ENCODE peak calls at places on chromosomes 3 and 15, in nine cellular contexts. S is astrocyte, V is AG10803, M is fibroblast of pulmonary artery, J is astrocyte of the spinal cord, X is HepG2, W is PC-3, L is GM23338, Y is MM.1S. I is an unnamed sample.

GRCh38 chr3:97658670-97659285 is 105.8 kb upstream of the ARL6 start:
- DNase-seq in J (peak; percentile 19), M (peak; percentile 35), Y (peak; percentile 52), S (no peak), L (peak; percentile 79), V (peak; percentile 7), X (peak; percentile 21), W (peak; percentile 61), I (peak; percentile 12)

GRCh38 chr3:186869253-186870235 is 27.0 kb downstream of the ADIPOQ start:
- DNase-seq in L (no peak), M (peak; percentile 36), J (peak; percentile 3), Y (no peak), X (no peak), W (peak; percentile 37), S (peak; percentile 66), V (no peak), I (peak; percentile 13)

GRCh38 chr3:121998588-121999473 is 23.2 kb downstream of the ILDR1 start:
- DNase-seq in Y (no peak), L (no peak), S (no peak), X (no peak), W (no peak), V (no peak), M (no peak), J (no peak), I (no peak)

GRCh38 chr3:9169951-9170850 is 79.2 kb downstream of the SRGAP3 start:
- DNase-seq in L (no peak), S (no peak), X (no peak), V (no peak), Y (no peak), J (no peak), W (no peak), M (no peak), I (no peak)

GRCh38 chr3:43142472-43142871 is 36.6 kb upstream of the POMGNT2 start:
- DNase-seq in X (peak; percentile 43), Y (no peak), M (no peak), W (no peak), L (peak; percentile 27), J (no peak), V (no peak), S (no peak), I (no peak)

GRCh38 chr3:69240651-69241578 is 118.5 kb upstream of the LMOD3 start:
- DNase-seq in Y (peak; percentile 90), L (peak; percentile 33), V (no peak), W (no peak), M (peak; percentile 60), X (no peak), J (no peak), S (peak; percentile 66), I (peak; percentile 50)

GRCh38 chr3:81716870-81717509 is 44.5 kb downstream of the GBE1 start:
- DNase-seq in W (peak; percentile 45), Y (no peak), V (peak; percentile 48), J (peak; percentile 71), X (peak; percentile 86), M (peak; percentile 69), S (peak; percentile 77), L (peak; percentile 3), I (peak; percentile 61)

GRCh38 chr3:179750720-179751328 is 98.0 kb downstream of the USP13 start:
- DNase-seq in J (peak; percentile 45), Y (no peak), V (peak; percentile 21), L (peak; percentile 59), X (peak; percentile 17), M (peak; percentile 48), W (peak; percentile 60), S (peak; percentile 8), I (peak; percentile 37)

GRCh38 chr3:181555681-181556080 is 156.0 kb upstream of the SOX2 start:
- DNase-seq in J (no peak), L (no peak), M (no peak), Y (no peak), W (no peak), V (no peak), X (no peak), S (no peak), I (no peak)

DNA sequence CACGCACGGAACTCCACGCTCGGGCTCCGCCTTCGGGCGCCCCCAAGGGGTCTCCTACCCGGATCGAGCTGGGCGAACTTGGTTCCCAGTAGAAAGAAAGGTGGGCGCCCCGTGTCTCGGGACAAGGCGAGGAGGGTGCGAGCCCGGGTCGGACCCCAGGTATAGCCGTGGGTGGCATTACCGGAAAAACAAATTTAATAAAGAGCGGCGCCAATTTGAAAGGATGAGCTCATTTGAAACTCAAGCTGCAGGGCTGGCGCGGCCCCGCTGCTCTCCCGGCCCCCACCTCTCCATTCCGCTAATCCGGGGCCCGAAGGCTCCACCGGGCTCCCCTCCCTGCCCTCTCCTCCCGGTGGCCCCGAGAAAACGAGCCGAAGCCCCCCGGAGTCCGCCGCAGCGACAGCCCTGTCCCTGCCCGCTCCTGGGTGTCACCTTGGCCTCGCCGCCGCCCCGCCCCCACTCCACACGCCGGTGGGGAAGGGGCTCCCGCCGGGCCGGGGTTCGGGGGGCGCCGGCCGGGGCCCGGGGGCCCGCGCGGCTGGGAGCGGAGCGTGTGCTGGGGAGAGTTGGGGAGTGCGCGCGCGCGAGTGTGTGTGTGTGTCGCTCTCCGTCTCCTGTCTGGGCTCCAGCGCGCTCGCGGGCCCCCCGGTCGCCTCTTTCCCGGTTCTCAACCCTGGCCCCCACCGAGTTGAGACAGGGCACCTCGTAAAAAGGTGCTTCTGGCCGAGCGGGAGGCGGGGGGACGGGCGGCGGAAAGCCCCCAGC is 1.4 kb downstream of the IGF2BP2 start:
- DNase-seq in M (peak; percentile 47), V (peak; percentile 61), W (peak; percentile 38), J (no peak), X (no peak), Y (peak; percentile 52), S (no peak), L (peak; percentile 62), I (peak; percentile 60)
- H3K4me3 ChIP-seq in M (peak overlapping the region; percentile 87), V (peak overlapping the region; percentile 89), W (peak overlapping the region; percentile 85), J (peak overlapping the region; percentile 90), X (peak overlapping the region; percentile 95), Y (peak overlapping the region; percentile 93), S (peak overlapping the region; percentile 78), L (peak overlapping the region; percentile 67), I (peak overlapping the region; percentile 87)

GRCh38 chr3:148723591-148723990 is 25.9 kb downstream of the AGTR1 start:
- DNase-seq in M (peak; percentile 61), L (no peak), Y (no peak), J (peak; percentile 70), W (peak; percentile 29), V (peak; percentile 81), S (peak; percentile 91), X (peak; percentile 12), I (peak; percentile 93)

GRCh38 chr3:148729656-148730055 is 32.0 kb downstream of the AGTR1 start:
- DNase-seq in X (no peak), S (no peak), W (no peak), L (no peak), M (no peak), J (no peak), V (peak; percentile 47), Y (no peak), I (peak; percentile 11)

GRCh38 chr3:148730676-148731075 is 33.0 kb downstream of the AGTR1 start:
- DNase-seq in V (no peak), M (no peak), W (no peak), J (no peak), Y (no peak), X (no peak), L (peak; percentile 7), S (no peak), I (no peak)

DNA sequence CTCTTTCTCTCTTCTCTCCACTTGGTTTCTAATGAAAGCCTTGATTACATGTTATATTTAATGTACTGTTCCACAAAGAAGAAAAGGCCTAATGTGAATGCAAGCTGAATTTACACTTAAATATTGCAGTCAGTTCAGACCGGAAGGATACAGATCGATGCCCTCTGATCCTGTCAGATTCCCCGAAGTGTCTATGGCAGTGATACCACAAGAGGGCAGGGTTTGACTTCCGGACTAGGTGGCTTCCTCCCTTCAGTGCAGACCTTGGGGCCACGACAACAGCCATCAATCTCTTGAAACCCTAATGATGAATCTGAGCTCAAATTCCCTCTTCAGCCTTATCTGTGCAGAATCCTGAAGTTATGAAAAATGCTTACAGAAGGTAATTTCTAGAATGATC is 29.5 kb downstream of the AGTR1 start:
- DNase-seq in X (peak; percentile 30), W (peak; percentile 34), Y (peak; percentile 73), V (peak; percentile 32), S (no peak), L (peak; percentile 86), J (peak; percentile 15), M (no peak), I (peak; percentile 39)
- TF ChIP-seq CTCF in X (peak; percentile 75), W (peak; percentile 49), Y (peak; percentile 80), V (peak; percentile 64), S (peak; percentile 26), L (peak; percentile 78), J (peak; percentile 57), M (peak; percentile 29), I (peak; percentile 48)

GRCh38 chr3:183548262-183548769 is 7.2 kb downstream of the KLHL6 start:
- DNase-seq in M (peak; percentile 83), J (peak; percentile 83), L (peak; percentile 79), W (peak; percentile 48), S (peak; percentile 94), X (no peak), V (peak; percentile 57), Y (no peak), I (peak; percentile 66)

GRCh38 chr3:183554377-183554776 is 1.1 kb downstream of the KLHL6 start:
- DNase-seq in V (no peak), W (no peak), M (no peak), X (no peak), Y (peak; percentile 83), S (no peak), L (no peak), J (no peak), I (no peak)

GRCh38 chr3:183551930-183552329 is 3.6 kb downstream of the KLHL6 start:
- DNase-seq in J (no peak), Y (peak; percentile 81), M (no peak), S (no peak), L (no peak), X (no peak), W (no peak), V (no peak), I (no peak)

GRCh38 chr3:183555541-183556081 is at the start of gene KLHL6:
- DNase-seq in V (no peak), J (no peak), Y (peak; percentile 90), M (peak; percentile 21), W (no peak), S (no peak), L (no peak), X (no peak), I (peak; percentile 36)

DNA sequence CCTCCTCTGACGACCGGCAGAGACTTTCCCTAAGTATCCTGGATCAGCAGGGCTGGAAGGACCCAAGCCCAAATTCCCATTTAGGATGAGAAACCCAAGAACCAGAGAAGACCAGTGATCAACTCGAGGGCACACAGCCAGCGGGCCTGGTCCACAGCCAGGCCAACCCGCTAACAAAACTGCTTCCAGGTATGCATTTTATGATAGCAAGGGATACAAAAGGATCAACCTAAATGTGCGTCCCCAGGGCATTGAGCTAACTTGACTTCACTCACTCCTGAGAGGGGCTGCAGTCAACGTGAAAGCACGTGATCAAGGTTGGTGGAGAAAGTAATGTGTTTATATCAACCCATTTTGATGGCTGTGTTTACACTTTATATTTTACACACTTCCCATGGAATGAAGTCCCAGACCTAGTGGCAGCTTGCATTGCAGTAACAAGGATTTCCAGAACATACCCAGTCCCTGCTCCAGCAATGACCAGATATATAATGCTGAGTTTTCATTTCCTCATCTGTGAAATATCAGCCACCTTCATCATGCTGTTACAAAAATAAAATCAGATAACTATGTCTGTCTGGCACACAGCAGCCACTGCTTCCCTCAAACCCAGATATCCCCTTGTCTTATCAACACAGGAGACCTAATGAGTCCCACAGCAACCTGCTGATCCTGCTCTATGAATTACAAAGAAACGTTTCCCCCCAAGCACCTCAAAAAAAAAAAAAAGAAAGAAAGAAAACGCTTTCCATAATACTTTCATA is 2.1 kb downstream of the KLHL6 start:
- DNase-seq in M (no peak), V (no peak), Y (peak; percentile 39), X (no peak), S (no peak), J (no peak), L (no peak), W (no peak), I (no peak)
- H3K4me3 ChIP-seq in M (no peak overlapping the region), V (no peak overlapping the region), Y (peak overlapping the region; percentile 92), X (no peak overlapping the region), S (no peak overlapping the region), J (no peak overlapping the region), L (no peak overlapping the region), W (no peak overlapping the region), I (no peak overlapping the region)

GRCh38 chr15:72042865-72043264 is 75.1 kb downstream of the MYO9A start:
- DNase-seq in W (no peak), M (no peak), Y (no peak), V (no peak), L (no peak), J (no peak), X (no peak), S (no peak), I (no peak)
- TF ChIP-seq CTCF in W (no peak), M (no peak), Y (no peak), V (no peak), L (no peak), J (no peak), X (peak; percentile 26), S (no peak), I (no peak)

I was measured in cardiac fibroblast.